ENCODE peak calls at places on chromosome 13, in four cellular contexts. K is PC-9, Q is pancreas, V is neural progenitor cell. H is an unnamed sample.

GRCh38 chr13:35485451-35485850 is 9.0 kb upstream of the MAB21L1 start:
- DNase-seq in K (no peak), Q (no peak), V (no peak), H (no peak)

GRCh38 chr13:93953856-93954255 is 525.6 kb downstream of the DCT start:
- DNase-seq in K (no peak), Q (no peak), V (no peak), H (no peak)

GRCh38 chr13:113862191-113862765 is 1.6 kb downstream of the GAS6 start:
- DNase-seq in K (no peak), Q (no peak), V (no peak), H (no peak)

GRCh38 chr13:105920375-105920774 is 615.1 kb downstream of the EFNB2 start:
- DNase-seq in K (peak; percentile 93), Q (no peak), V (peak; percentile 88), H (peak; percentile 25)

GRCh38 chr13:46386426-46386995 is 541 bp downstream of the RUBCNL start:
- DNase-seq in K (no peak), Q (no peak), V (peak; percentile 44), H (peak; percentile 38)

GRCh38 chr13:90928109-90928508 is 419.4 kb upstream of the MIR17HG start:
- DNase-seq in K (no peak), Q (no peak), V (no peak), H (no peak)

GRCh38 chr13:33202644-33203169 is 82.8 kb downstream of the STARD13 start:
- DNase-seq in K (no peak), Q (no peak), V (no peak), H (no peak)

GRCh38 chr13:85816413-85816812 is 17.2 kb upstream of the SLITRK6 start:
- DNase-seq in K (no peak), Q (no peak), V (no peak), H (no peak)

GRCh38 chr13:98483636-98484288 is 93.1 kb downstream of the STK24 start:
- DNase-seq in K (no peak), Q (no peak), V (no peak), H (no peak)

GRCh38 chr13:80363890-80364503 is 23.1 kb upstream of the SPRY2 start:
- DNase-seq in K (no peak), Q (no peak), V (peak; percentile 47), H (peak; percentile 57)

GRCh38 chr13:37539176-37539575 is 59.4 kb downstream of the POSTN start:
- DNase-seq in K (no peak), Q (no peak), V (no peak), H (no peak)

DNA sequence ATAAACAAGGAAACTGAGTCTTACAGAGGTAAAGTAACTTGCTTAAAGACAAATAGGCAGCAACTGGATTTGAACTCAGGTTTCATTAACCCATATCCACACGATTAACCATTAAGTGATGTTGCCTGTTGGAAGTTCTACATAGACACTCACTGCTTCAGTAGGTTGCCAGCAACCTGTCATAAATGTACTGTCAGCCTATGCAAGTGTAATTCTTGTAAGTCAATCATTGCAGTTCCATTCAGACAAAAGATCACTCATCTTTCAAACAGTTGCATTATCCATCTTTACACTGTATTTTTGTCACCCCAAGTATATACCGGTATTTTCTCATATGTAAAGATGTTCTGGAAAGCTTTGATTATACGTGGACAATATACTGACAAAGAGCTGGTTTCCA is 676.9 kb upstream of the PCDH20 start:
- DNase-seq in K (no peak), Q (no peak), V (no peak), H (no peak)
- H3K4me3 ChIP-seq in K (no peak overlapping the region), Q (no peak overlapping the region), V (no peak overlapping the region), H (no peak overlapping the region)

DNA sequence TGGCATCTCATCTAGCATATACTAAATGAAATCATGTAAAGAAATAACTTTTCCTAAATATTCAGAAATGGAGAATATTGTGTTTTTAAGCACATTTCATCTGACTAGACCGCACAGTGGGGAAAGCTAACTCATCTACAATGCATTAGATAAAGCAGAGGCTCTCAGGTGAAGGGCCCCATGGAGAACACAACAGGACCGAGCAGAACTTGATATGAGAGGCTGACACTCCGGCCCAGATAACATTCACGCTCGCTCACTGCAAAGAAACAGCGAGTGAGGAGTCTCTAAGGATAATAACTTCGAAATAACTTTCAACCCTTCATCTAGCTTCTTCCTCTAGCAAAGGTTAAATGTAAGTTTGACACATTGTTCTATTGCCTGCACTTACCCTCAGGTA is 130.6 kb downstream of the PCDH9 start:
- DNase-seq in K (no peak), Q (no peak), V (no peak), H (no peak)
- H3K27ac ChIP-seq in K (no peak overlapping the region), Q (no peak overlapping the region), V (no peak overlapping the region), H (no peak overlapping the region)

GRCh38 chr13:49218493-49219051 is 1.6 kb upstream of the MLNR start:
- DNase-seq in K (no peak), Q (no peak), V (peak; percentile 85), H (peak; percentile 18)

GRCh38 chr13:49217962-49218492 is 2.1 kb upstream of the MLNR start:
- DNase-seq in K (no peak), Q (no peak), V (no peak), H (no peak)

GRCh38 chr13:49220035-49220855 is at the start of gene MLNR:
- DNase-seq in K (no peak), Q (no peak), V (peak; percentile 76), H (peak; percentile 49)

GRCh38 chr13:49219647-49220034 is 497 bp upstream of the MLNR start:
- DNase-seq in K (no peak), Q (no peak), V (no peak), H (no peak)

GRCh38 chr13:49220856-49221614 is 897 bp downstream of the MLNR start:
- DNase-seq in K (no peak), Q (no peak), V (peak; percentile 61), H (no peak)
- H3K27me3 ChIP-seq in K (peaks cover 41% of the 10 kb centered on the region), Q (no peaks in the 10 kb centered on the region), V (peaks cover 100% of the 10 kb centered on the region), H (peaks cover 100% of the 10 kb centered on the region)

DNA sequence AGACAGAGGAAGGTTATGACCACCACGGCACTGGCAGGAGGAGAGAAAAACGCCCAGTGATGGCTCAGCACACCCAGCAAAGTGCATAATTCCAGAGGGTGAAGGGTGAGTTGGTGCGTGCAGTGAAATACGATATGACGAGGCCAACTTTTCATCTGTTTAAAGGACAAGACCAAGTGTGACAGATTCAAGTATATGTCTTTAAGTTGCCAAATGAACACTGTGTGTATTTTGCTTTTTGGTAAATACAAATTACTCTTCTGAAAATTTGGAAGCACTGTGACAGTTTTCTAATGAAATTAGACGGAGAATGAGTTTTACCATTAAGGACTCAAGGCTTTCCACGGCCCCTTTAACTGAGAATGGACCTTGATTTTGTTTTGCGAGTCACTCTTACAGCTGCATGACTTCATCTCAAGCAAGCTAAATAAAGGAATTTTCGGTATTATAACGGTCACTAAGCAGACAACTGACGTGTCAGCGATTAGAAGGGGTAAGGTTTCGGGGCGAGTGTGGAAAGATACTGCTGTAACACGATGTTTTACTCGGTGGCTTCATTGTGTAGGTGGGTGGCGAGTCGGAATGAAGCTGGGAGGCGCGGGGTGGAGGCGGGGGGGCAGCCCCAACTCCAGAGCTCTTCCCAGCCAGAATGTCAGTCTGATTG is 22.8 kb downstream of the COL4A2 start:
- DNase-seq in K (no peak), Q (no peak), V (peak; percentile 39), H (no peak)
- H3K4me3 ChIP-seq in K (no peak overlapping the region), Q (no peak overlapping the region), V (no peak overlapping the region), H (no peak overlapping the region)

GRCh38 chr13:40640202-40640601 is 26.2 kb downstream of the FOXO1 start:
- DNase-seq in K (no peak), Q (no peak), V (no peak), H (no peak)
- H3K27ac ChIP-seq in K (no peak overlapping the region), Q (no peak overlapping the region), V (no peak overlapping the region), H (no peak overlapping the region)

DNA sequence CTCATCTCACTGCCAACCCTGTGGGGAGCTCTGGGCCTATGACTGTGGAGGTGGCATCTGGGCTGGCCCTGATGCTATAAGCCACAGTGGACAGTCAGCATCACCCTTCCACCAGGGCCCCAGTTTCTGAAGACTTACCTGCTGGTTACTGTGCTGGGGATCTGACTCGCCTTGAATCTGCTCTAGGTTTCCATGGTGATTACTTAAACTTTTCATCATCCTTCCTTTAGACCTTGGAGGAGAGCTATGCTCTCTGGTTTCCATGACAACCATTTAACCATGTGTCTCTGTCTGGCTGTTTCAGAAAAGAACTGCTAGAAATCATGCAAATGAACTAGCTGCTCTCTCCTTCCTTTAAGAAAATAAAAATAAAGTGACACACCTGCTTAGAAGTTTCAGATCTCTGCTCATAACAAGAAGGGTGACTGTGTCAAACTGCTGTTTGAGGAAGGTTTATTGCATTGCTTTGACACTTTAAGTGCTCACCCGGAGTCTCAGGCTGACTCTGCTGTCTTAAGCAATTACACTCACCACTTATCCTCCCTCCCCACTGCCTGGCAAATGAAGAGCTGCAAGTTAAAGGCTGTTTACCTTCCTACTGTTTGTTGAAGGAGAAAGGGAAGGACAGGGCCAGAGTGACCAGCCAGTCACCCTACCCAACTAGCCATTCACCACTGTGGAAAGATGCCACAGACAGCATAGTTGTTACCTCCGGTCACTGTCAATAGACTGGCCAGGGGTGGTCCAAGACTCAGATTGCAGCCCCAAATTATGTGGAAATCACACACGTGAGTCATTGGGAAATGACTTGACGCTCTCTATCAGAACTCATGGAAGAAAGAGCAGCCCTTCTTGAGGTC is 87.6 kb downstream of the HSPH1 start:
- DNase-seq in K (peak; percentile 43), Q (no peak), V (peak; percentile 20), H (peak; percentile 56)
- H3K27me3 ChIP-seq in K (peaks cover 8% of the 10 kb centered on the region), Q (no peaks in the 10 kb centered on the region), V (no peaks in the 10 kb centered on the region), H (no peaks in the 10 kb centered on the region)

GRCh38 chr13:27960362-27961226 is 8.5 kb downstream of the CDX2 start:
- DNase-seq in K (peak; percentile 52), Q (peak; percentile 89), V (peak; percentile 89), H (peak; percentile 50)
- H3K4me3 ChIP-seq in K (peak overlapping the region; percentile 39), Q (peak overlapping the region; percentile 48), V (peak overlapping the region; percentile 25), H (peak overlapping the region; percentile 28)

DNA sequence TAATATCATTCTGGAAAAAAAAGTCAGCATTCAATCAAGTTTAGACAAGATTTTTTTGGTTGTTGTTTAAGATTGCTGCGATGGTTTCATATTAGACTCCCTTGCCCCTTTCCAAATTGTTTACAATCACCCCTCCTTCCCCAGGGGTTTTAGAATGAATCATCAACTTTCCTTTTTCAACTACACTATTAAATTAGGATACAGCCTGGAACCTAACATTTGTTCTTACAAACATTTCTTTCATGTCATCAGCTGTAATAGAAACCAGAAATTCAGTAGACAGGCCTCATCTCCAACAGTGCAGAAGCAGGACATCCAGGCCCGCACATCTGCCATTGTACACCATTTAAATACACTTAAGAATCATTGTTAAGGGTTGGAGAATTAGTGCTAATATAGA is 44.4 kb upstream of the WDFY2 start:
- DNase-seq in K (no peak), Q (no peak), V (no peak), H (peak; percentile 34)
- H3K27ac ChIP-seq in K (no peak overlapping the region), Q (no peak overlapping the region), V (no peak overlapping the region), H (no peak overlapping the region)